ENCODE peak calls at places on chromosomes 2 and 18, in ten cellular contexts. One of them, this sample, is unnamed.

GRCh38 chr2:186575302-186575701 is 14.6 kb upstream of the ITGAV start:
- DNase-seq in PC-3: peak
- DNase-seq in H7: no peak
- DNase-seq in effector memory CD4-positive, alpha-beta T cell: no peak
- DNase-seq in tibial artery: peak
- DNase-seq in GM23338: peak
- DNase-seq in AG09309: peak
- DNase-seq in Panc1: peak
- DNase-seq in fibroblast of pulmonary artery: peak
- DNase-seq in fibroblast of mammary gland: peak
- DNase-seq in this sample: no peak

GRCh38 chr2:188577231-188577630 is 285.6 kb downstream of the GULP1 start:
- DNase-seq in effector memory CD4-positive, alpha-beta T cell: no peak
- DNase-seq in GM23338: no peak
- DNase-seq in tibial artery: no peak
- DNase-seq in fibroblast of pulmonary artery: no peak
- DNase-seq in AG09309: no peak
- DNase-seq in PC-3: no peak
- DNase-seq in Panc1: no peak
- DNase-seq in fibroblast of mammary gland: no peak
- DNase-seq in H7: no peak
- DNase-seq in this sample: no peak

GRCh38 chr2:233271693-233272092 is 20.2 kb downstream of the ATG16L1 start:
- DNase-seq in Panc1: no peak
- DNase-seq in GM23338: no peak
- DNase-seq in effector memory CD4-positive, alpha-beta T cell: no peak
- DNase-seq in fibroblast of pulmonary artery: no peak
- DNase-seq in H7: no peak
- DNase-seq in fibroblast of mammary gland: no peak
- DNase-seq in PC-3: no peak
- DNase-seq in AG09309: no peak
- DNase-seq in tibial artery: no peak
- DNase-seq in this sample: no peak

GRCh38 chr18:73355076-73355475 is 487.3 kb upstream of the NETO1 start:
- DNase-seq in H7: no peak
- DNase-seq in tibial artery: no peak
- DNase-seq in GM23338: no peak
- DNase-seq in Panc1: no peak
- DNase-seq in effector memory CD4-positive, alpha-beta T cell: no peak
- DNase-seq in fibroblast of mammary gland: no peak
- DNase-seq in PC-3: peak
- DNase-seq in fibroblast of pulmonary artery: no peak
- DNase-seq in AG09309: no peak
- DNase-seq in this sample: no peak

GRCh38 chr2:62539892-62540785 is 34.1 kb upstream of the TMEM17 start:
- DNase-seq in tibial artery: no peak
- DNase-seq in fibroblast of pulmonary artery: no peak
- DNase-seq in AG09309: no peak
- DNase-seq in Panc1: no peak
- DNase-seq in fibroblast of mammary gland: no peak
- DNase-seq in H7: no peak
- DNase-seq in effector memory CD4-positive, alpha-beta T cell: no peak
- DNase-seq in GM23338: no peak
- DNase-seq in PC-3: no peak
- DNase-seq in this sample: no peak

GRCh38 chr18:55106906-55107305 is 147.6 kb upstream of the CCDC68 start:
- DNase-seq in AG09309: no peak
- DNase-seq in tibial artery: no peak
- DNase-seq in Panc1: no peak
- DNase-seq in PC-3: no peak
- DNase-seq in effector memory CD4-positive, alpha-beta T cell: no peak
- DNase-seq in H7: no peak
- DNase-seq in fibroblast of mammary gland: no peak
- DNase-seq in GM23338: no peak
- DNase-seq in fibroblast of pulmonary artery: no peak
- DNase-seq in this sample: no peak

GRCh38 chr2:102063948-102064678 is 72.4 kb downstream of the IL1R2 start:
- DNase-seq in AG09309: peak
- DNase-seq in tibial artery: peak
- DNase-seq in effector memory CD4-positive, alpha-beta T cell: no peak
- DNase-seq in fibroblast of pulmonary artery: peak
- DNase-seq in Panc1: peak
- DNase-seq in GM23338: peak
- DNase-seq in fibroblast of mammary gland: peak
- DNase-seq in H7: peak
- DNase-seq in PC-3: peak
- DNase-seq in this sample: no peak

GRCh38 chr2:196101325-196101981 is 32.8 kb upstream of the DNAH7 start:
- DNase-seq in PC-3: no peak
- DNase-seq in H7: no peak
- DNase-seq in AG09309: no peak
- DNase-seq in tibial artery: no peak
- DNase-seq in effector memory CD4-positive, alpha-beta T cell: no peak
- DNase-seq in GM23338: no peak
- DNase-seq in fibroblast of mammary gland: peak
- DNase-seq in fibroblast of pulmonary artery: peak
- DNase-seq in Panc1: no peak
- DNase-seq in this sample: no peak

GRCh38 chr2:100427627-100428258 is 10.3 kb upstream of the CHST10 start:
- DNase-seq in AG09309: no peak
- DNase-seq in fibroblast of mammary gland: peak
- DNase-seq in H7: peak
- DNase-seq in PC-3: peak
- DNase-seq in effector memory CD4-positive, alpha-beta T cell: peak
- DNase-seq in fibroblast of pulmonary artery: peak
- DNase-seq in Panc1: no peak
- DNase-seq in GM23338: peak
- DNase-seq in tibial artery: no peak
- DNase-seq in this sample: peak

GRCh38 chr2:227871375-227871788 is at the start of gene DAW1:
- DNase-seq in effector memory CD4-positive, alpha-beta T cell: peak
- DNase-seq in fibroblast of pulmonary artery: peak
- DNase-seq in tibial artery: no peak
- DNase-seq in PC-3: no peak
- DNase-seq in H7: peak
- DNase-seq in fibroblast of mammary gland: peak
- DNase-seq in GM23338: peak
- DNase-seq in Panc1: no peak
- DNase-seq in AG09309: no peak
- DNase-seq in this sample: peak

GRCh38 chr18:40553029-40553428 is 1402.0 kb upstream of the PIK3C3 start:
- DNase-seq in H7: no peak
- DNase-seq in PC-3: no peak
- DNase-seq in GM23338: no peak
- DNase-seq in Panc1: no peak
- DNase-seq in AG09309: no peak
- DNase-seq in fibroblast of mammary gland: no peak
- DNase-seq in fibroblast of pulmonary artery: no peak
- DNase-seq in effector memory CD4-positive, alpha-beta T cell: no peak
- DNase-seq in tibial artery: no peak
- DNase-seq in this sample: no peak

GRCh38 chr2:120205901-120206581 is 17.2 kb downstream of the TMEM185B start:
- DNase-seq in H7: peak
- DNase-seq in GM23338: peak
- DNase-seq in fibroblast of pulmonary artery: peak
- DNase-seq in AG09309: no peak
- DNase-seq in Panc1: no peak
- DNase-seq in effector memory CD4-positive, alpha-beta T cell: no peak
- DNase-seq in fibroblast of mammary gland: no peak
- DNase-seq in tibial artery: no peak
- DNase-seq in PC-3: peak
- DNase-seq in this sample: no peak

GRCh38 chr18:23133860-23134779 is 1.2 kb upstream of the CABLES1 start:
- DNase-seq in GM23338: peak
- DNase-seq in effector memory CD4-positive, alpha-beta T cell: no peak
- DNase-seq in H7: peak
- DNase-seq in fibroblast of mammary gland: no peak
- DNase-seq in PC-3: peak
- DNase-seq in Panc1: no peak
- DNase-seq in fibroblast of pulmonary artery: no peak
- DNase-seq in tibial artery: no peak
- DNase-seq in AG09309: no peak
- DNase-seq in this sample: no peak

GRCh38 chr18:79682481-79682880 is 2.9 kb downstream of the CTDP1 start:
- DNase-seq in PC-3: no peak
- DNase-seq in tibial artery: no peak
- DNase-seq in fibroblast of mammary gland: no peak
- DNase-seq in GM23338: no peak
- DNase-seq in H7: no peak
- DNase-seq in effector memory CD4-positive, alpha-beta T cell: no peak
- DNase-seq in AG09309: no peak
- DNase-seq in fibroblast of pulmonary artery: no peak
- DNase-seq in Panc1: no peak
- DNase-seq in this sample: no peak

GRCh38 chr2:131394147-131394931 is 30.4 kb upstream of the RAB6D start:
- DNase-seq in effector memory CD4-positive, alpha-beta T cell: no peak
- DNase-seq in Panc1: no peak
- DNase-seq in tibial artery: no peak
- DNase-seq in AG09309: no peak
- DNase-seq in fibroblast of mammary gland: no peak
- DNase-seq in fibroblast of pulmonary artery: no peak
- DNase-seq in H7: peak
- DNase-seq in GM23338: peak
- DNase-seq in PC-3: no peak
- DNase-seq in this sample: no peak

GRCh38 chr2:172101707-172102158 is 967 bp downstream of the DLX2 start:
- DNase-seq in H7: no peak
- DNase-seq in effector memory CD4-positive, alpha-beta T cell: no peak
- DNase-seq in PC-3: no peak
- DNase-seq in AG09309: no peak
- DNase-seq in fibroblast of mammary gland: no peak
- DNase-seq in GM23338: peak
- DNase-seq in tibial artery: no peak
- DNase-seq in fibroblast of pulmonary artery: no peak
- DNase-seq in Panc1: no peak
- DNase-seq in this sample: no peak

DNA sequence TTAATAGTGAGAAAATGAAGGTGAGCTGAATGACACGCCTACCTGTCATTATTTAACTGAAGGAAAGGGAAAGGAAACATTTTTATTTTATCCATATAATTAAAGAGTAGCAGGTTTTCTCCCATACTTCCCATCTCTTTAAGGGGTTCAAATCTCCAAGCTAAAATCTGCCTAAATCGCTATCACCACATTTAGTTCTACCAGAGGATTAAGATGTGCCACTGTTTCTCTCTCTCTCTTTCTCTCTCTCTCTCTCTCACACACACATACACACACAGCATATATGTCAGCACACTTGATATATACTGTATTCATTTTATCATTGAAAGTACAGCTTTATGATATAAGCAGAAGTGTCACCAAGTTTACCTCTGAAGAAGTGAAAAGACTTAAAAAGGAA is 3.2 kb downstream of the WIPF1 start:
- DNase-seq in tibial artery: no peak
- DNase-seq in GM23338: no peak
- DNase-seq in PC-3: no peak
- DNase-seq in fibroblast of mammary gland: no peak
- DNase-seq in fibroblast of pulmonary artery: no peak
- DNase-seq in AG09309: no peak
- DNase-seq in Panc1: no peak
- DNase-seq in H7: no peak
- DNase-seq in effector memory CD4-positive, alpha-beta T cell: no peak
- DNase-seq in this sample: no peak
- H3K4me3 ChIP-seq in tibial artery: no peak
- H3K4me3 ChIP-seq in GM23338: no peak
- H3K4me3 ChIP-seq in PC-3: no peak
- H3K4me3 ChIP-seq in fibroblast of mammary gland: no peak
- H3K4me3 ChIP-seq in fibroblast of pulmonary artery: no peak
- H3K4me3 ChIP-seq in AG09309: no peak
- H3K4me3 ChIP-seq in Panc1: no peak
- H3K4me3 ChIP-seq in H7: no peak
- H3K4me3 ChIP-seq in effector memory CD4-positive, alpha-beta T cell: peak
- H3K4me3 ChIP-seq in this sample: peak

DNA sequence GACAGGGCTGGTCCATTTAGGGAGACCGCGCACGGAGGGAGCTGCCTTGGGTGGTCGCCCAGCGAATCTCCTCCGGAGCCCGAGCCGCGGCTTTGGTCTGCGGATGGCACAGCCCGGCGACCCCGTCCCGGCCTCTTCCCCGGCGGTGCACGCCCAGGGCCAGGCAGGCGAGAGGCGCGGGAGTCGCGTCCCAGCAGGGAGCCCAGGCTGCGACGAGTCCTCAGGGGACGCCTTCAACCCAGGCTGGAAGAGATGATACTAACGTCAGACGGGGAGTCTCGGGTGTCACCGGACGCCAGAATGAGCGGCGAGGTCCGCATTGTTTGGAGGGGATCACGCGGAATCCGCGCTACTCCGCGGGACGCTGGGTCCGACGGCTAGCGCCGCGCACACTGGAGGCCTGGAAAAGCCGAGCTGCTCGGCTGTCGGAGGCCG is 909 bp upstream of the CRACDL start:
- DNase-seq in PC-3: no peak
- DNase-seq in H7: peak
- DNase-seq in effector memory CD4-positive, alpha-beta T cell: no peak
- DNase-seq in AG09309: no peak
- DNase-seq in fibroblast of pulmonary artery: no peak
- DNase-seq in fibroblast of mammary gland: no peak
- DNase-seq in Panc1: no peak
- DNase-seq in tibial artery: no peak
- DNase-seq in GM23338: peak
- DNase-seq in this sample: no peak
- H3K4me3 ChIP-seq in PC-3: peak
- H3K4me3 ChIP-seq in H7: peak
- H3K4me3 ChIP-seq in effector memory CD4-positive, alpha-beta T cell: peak
- H3K4me3 ChIP-seq in AG09309: no peak
- H3K4me3 ChIP-seq in fibroblast of pulmonary artery: no peak
- H3K4me3 ChIP-seq in fibroblast of mammary gland: no peak
- H3K4me3 ChIP-seq in Panc1: no peak
- H3K4me3 ChIP-seq in tibial artery: peak
- H3K4me3 ChIP-seq in GM23338: peak
- H3K4me3 ChIP-seq in this sample: no peak

GRCh38 chr18:10926565-10927194 is 222.7 kb downstream of the PIEZO2 start:
- DNase-seq in tibial artery: no peak
- DNase-seq in PC-3: no peak
- DNase-seq in Panc1: no peak
- DNase-seq in fibroblast of mammary gland: peak
- DNase-seq in H7: peak
- DNase-seq in effector memory CD4-positive, alpha-beta T cell: no peak
- DNase-seq in GM23338: peak
- DNase-seq in AG09309: no peak
- DNase-seq in fibroblast of pulmonary artery: peak
- DNase-seq in this sample: no peak
- H3K4me3 ChIP-seq in tibial artery: peak
- H3K4me3 ChIP-seq in PC-3: no peak
- H3K4me3 ChIP-seq in Panc1: no peak
- H3K4me3 ChIP-seq in fibroblast of mammary gland: peak
- H3K4me3 ChIP-seq in H7: no peak
- H3K4me3 ChIP-seq in effector memory CD4-positive, alpha-beta T cell: no peak
- H3K4me3 ChIP-seq in GM23338: no peak
- H3K4me3 ChIP-seq in AG09309: no peak
- H3K4me3 ChIP-seq in fibroblast of pulmonary artery: peak
- H3K4me3 ChIP-seq in this sample: no peak

DNA sequence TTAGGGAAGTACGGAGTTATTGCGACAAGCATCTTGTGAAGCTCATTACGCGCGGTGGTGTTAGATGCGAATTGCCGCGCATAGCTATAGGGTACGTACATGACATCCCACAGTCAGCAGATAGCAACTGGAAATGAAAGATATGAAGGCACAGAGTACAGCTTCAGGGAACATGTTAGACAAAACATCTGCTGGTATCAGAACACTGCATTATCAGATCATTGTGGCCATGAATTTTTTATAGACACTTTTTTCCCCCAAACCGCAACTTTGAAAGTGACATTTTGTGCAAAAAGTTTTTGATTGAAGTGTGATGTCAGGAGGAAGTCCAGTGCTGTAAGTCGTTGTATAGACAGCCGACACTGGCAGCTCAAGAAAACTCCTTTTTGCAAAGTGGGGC is 1073.2 kb upstream of the FANCL start:
- DNase-seq in Panc1: no peak
- DNase-seq in fibroblast of pulmonary artery: no peak
- DNase-seq in GM23338: no peak
- DNase-seq in tibial artery: no peak
- DNase-seq in AG09309: no peak
- DNase-seq in H7: no peak
- DNase-seq in effector memory CD4-positive, alpha-beta T cell: no peak
- DNase-seq in fibroblast of mammary gland: no peak
- DNase-seq in PC-3: no peak
- DNase-seq in this sample: no peak
- H3K4me3 ChIP-seq in Panc1: no peak
- H3K4me3 ChIP-seq in fibroblast of pulmonary artery: no peak
- H3K4me3 ChIP-seq in GM23338: no peak
- H3K4me3 ChIP-seq in tibial artery: no peak
- H3K4me3 ChIP-seq in AG09309: no peak
- H3K4me3 ChIP-seq in H7: no peak
- H3K4me3 ChIP-seq in effector memory CD4-positive, alpha-beta T cell: no peak
- H3K4me3 ChIP-seq in fibroblast of mammary gland: no peak
- H3K4me3 ChIP-seq in PC-3: no peak
- H3K4me3 ChIP-seq in this sample: no peak